ENCODE peak calls at places on chromosome 2, in four cellular contexts. M, O, Y and P are unnamed samples.

GRCh38 chr2:230575640-230576324 is 136.9 kb upstream of the CAB39 start:
- DNase-seq in M (peak), O (no peak), Y (no peak), P (no peak)

GRCh38 chr2:10059552-10060335 is 16.4 kb downstream of the KLF11 start:
- DNase-seq in O (no peak), M (no peak), Y (no peak), P (no peak)

GRCh38 chr2:152189622-152190495 is 14.3 kb upstream of the STAM2 start:
- DNase-seq in M (peak), Y (peak), O (peak), P (peak)

GRCh38 chr2:54558188-54558975 is 102.3 kb downstream of the SPTBN1 start:
- DNase-seq in M (peak), Y (peak), O (peak), P (no peak)

GRCh38 chr2:191947235-191947634 is 100.3 kb upstream of the CAVIN2 start:
- DNase-seq in M (no peak), O (no peak), Y (no peak), P (no peak)

GRCh38 chr2:234446404-234447076 is 50.3 kb downstream of the ARL4C start:
- DNase-seq in O (peak), Y (no peak), M (no peak), P (no peak)

GRCh38 chr2:14554829-14555580 is 77.5 kb upstream of the LRATD1 start:
- DNase-seq in Y (no peak), O (no peak), M (no peak), P (no peak)

GRCh38 chr2:158967114-158967730 is 1.2 kb upstream of the TANC1 start:
- DNase-seq in O (peak), Y (no peak), M (no peak), P (no peak)